ENCODE peak calls at places on chromosomes 16 and 17, in eight cellular contexts. One of them, this sample, is unnamed.

GRCh38 chr16:12775689-12776236 is 27.9 kb downstream of the CPPED1 start:
- DNase-seq in A549: no peak
- DNase-seq in adrenal gland: peak; percentile 30
- DNase-seq in PC-3: no peak
- DNase-seq in H9: no peak
- DNase-seq in retinal pigment epithelial cell: no peak
- DNase-seq in CD4-positive, alpha-beta T cell: no peak
- DNase-seq in nephron progenitor cell: no peak
- DNase-seq in this sample: no peak

GRCh38 chr17:56441331-56441730 is 152.2 kb upstream of the NOG start:
- DNase-seq in A549: peak; percentile 8
- DNase-seq in adrenal gland: no peak
- DNase-seq in PC-3: peak; percentile 16
- DNase-seq in H9: no peak
- DNase-seq in retinal pigment epithelial cell: peak; percentile 59
- DNase-seq in CD4-positive, alpha-beta T cell: no peak
- DNase-seq in nephron progenitor cell: no peak
- DNase-seq in this sample: no peak

GRCh38 chr16:64910351-64910750 is 211.5 kb downstream of the CDH11 start:
- DNase-seq in A549: peak; percentile 16
- DNase-seq in adrenal gland: peak; percentile 22
- DNase-seq in PC-3: no peak
- DNase-seq in H9: peak; percentile 30
- DNase-seq in retinal pigment epithelial cell: no peak
- DNase-seq in CD4-positive, alpha-beta T cell: no peak
- DNase-seq in nephron progenitor cell: peak; percentile 4
- DNase-seq in this sample: no peak

GRCh38 chr16:11390573-11391495 is 45.6 kb downstream of the RMI2 start:
- DNase-seq in A549: no peak
- DNase-seq in adrenal gland: no peak
- DNase-seq in PC-3: no peak
- DNase-seq in H9: no peak
- DNase-seq in retinal pigment epithelial cell: no peak
- DNase-seq in CD4-positive, alpha-beta T cell: no peak
- DNase-seq in nephron progenitor cell: peak; percentile 70
- DNase-seq in this sample: no peak

GRCh38 chr16:55297062-55297909 is 26.7 kb upstream of the IRX6 start:
- DNase-seq in A549: no peak
- DNase-seq in adrenal gland: no peak
- DNase-seq in PC-3: peak; percentile 65
- DNase-seq in H9: no peak
- DNase-seq in retinal pigment epithelial cell: no peak
- DNase-seq in CD4-positive, alpha-beta T cell: no peak
- DNase-seq in nephron progenitor cell: no peak
- DNase-seq in this sample: no peak

GRCh38 chr16:75072239-75072947 is 44.2 kb downstream of the LDHD start:
- DNase-seq in A549: no peak
- DNase-seq in adrenal gland: no peak
- DNase-seq in PC-3: no peak
- DNase-seq in H9: no peak
- DNase-seq in retinal pigment epithelial cell: no peak
- DNase-seq in CD4-positive, alpha-beta T cell: no peak
- DNase-seq in nephron progenitor cell: no peak
- DNase-seq in this sample: no peak

GRCh38 chr17:51034800-51035199 is 85.9 kb downstream of the SPAG9 start:
- DNase-seq in A549: no peak
- DNase-seq in adrenal gland: no peak
- DNase-seq in PC-3: no peak
- DNase-seq in H9: no peak
- DNase-seq in retinal pigment epithelial cell: no peak
- DNase-seq in CD4-positive, alpha-beta T cell: no peak
- DNase-seq in nephron progenitor cell: no peak
- DNase-seq in this sample: no peak

GRCh38 chr16:15466886-15467781 is 32.7 kb downstream of the BMERB1 start:
- DNase-seq in A549: peak; percentile 37
- DNase-seq in adrenal gland: no peak
- DNase-seq in PC-3: peak; percentile 60
- DNase-seq in H9: no peak
- DNase-seq in retinal pigment epithelial cell: no peak
- DNase-seq in CD4-positive, alpha-beta T cell: no peak
- DNase-seq in nephron progenitor cell: no peak
- DNase-seq in this sample: no peak

GRCh38 chr16:23424292-23424958 is 28.6 kb downstream of the COG7 start:
- DNase-seq in A549: peak; percentile 90
- DNase-seq in adrenal gland: no peak
- DNase-seq in PC-3: peak; percentile 84
- DNase-seq in H9: no peak
- DNase-seq in retinal pigment epithelial cell: no peak
- DNase-seq in CD4-positive, alpha-beta T cell: no peak
- DNase-seq in nephron progenitor cell: no peak
- DNase-seq in this sample: no peak

GRCh38 chr16:30720694-30721093 is 21.7 kb downstream of the SRCAP start:
- DNase-seq in A549: no peak
- DNase-seq in adrenal gland: no peak
- DNase-seq in PC-3: no peak
- DNase-seq in H9: no peak
- DNase-seq in retinal pigment epithelial cell: no peak
- DNase-seq in CD4-positive, alpha-beta T cell: no peak
- DNase-seq in nephron progenitor cell: no peak
- DNase-seq in this sample: no peak

GRCh38 chr17:62790554-62790953 is 17.6 kb downstream of the MARCHF10 start:
- DNase-seq in A549: peak; percentile 80
- DNase-seq in adrenal gland: no peak
- DNase-seq in PC-3: peak; percentile 96
- DNase-seq in H9: no peak
- DNase-seq in retinal pigment epithelial cell: no peak
- DNase-seq in CD4-positive, alpha-beta T cell: no peak
- DNase-seq in nephron progenitor cell: no peak
- DNase-seq in this sample: no peak

GRCh38 chr17:41777157-41777578 is 9.3 kb downstream of the JUP start:
- DNase-seq in A549: peak; percentile 87
- DNase-seq in adrenal gland: no peak
- DNase-seq in PC-3: no peak
- DNase-seq in H9: peak; percentile 77
- DNase-seq in retinal pigment epithelial cell: no peak
- DNase-seq in CD4-positive, alpha-beta T cell: no peak
- DNase-seq in nephron progenitor cell: peak; percentile 56
- DNase-seq in this sample: no peak
- TF ChIP-seq CTCF in A549: peak; percentile 28
- TF ChIP-seq CTCF in adrenal gland: no peak
- TF ChIP-seq CTCF in PC-3: no peak
- TF ChIP-seq CTCF in H9: no peak
- TF ChIP-seq CTCF in retinal pigment epithelial cell: peak; percentile 57
- TF ChIP-seq CTCF in CD4-positive, alpha-beta T cell: no peak
- TF ChIP-seq CTCF in nephron progenitor cell: no peak
- TF ChIP-seq CTCF in this sample: no peak

GRCh38 chr17:17702821-17703607 is 21.8 kb downstream of the RAI1 start:
- DNase-seq in A549: peak; percentile 63
- DNase-seq in adrenal gland: peak; percentile 50
- DNase-seq in PC-3: no peak
- DNase-seq in H9: peak; percentile 90
- DNase-seq in retinal pigment epithelial cell: no peak
- DNase-seq in CD4-positive, alpha-beta T cell: no peak
- DNase-seq in nephron progenitor cell: peak; percentile 72
- DNase-seq in this sample: peak; percentile 48
- TF ChIP-seq CTCF in A549: no peak
- TF ChIP-seq CTCF in adrenal gland: no peak
- TF ChIP-seq CTCF in PC-3: no peak
- TF ChIP-seq CTCF in H9: peak; percentile 21
- TF ChIP-seq CTCF in retinal pigment epithelial cell: peak; percentile 17
- TF ChIP-seq CTCF in CD4-positive, alpha-beta T cell: no peak
- TF ChIP-seq CTCF in nephron progenitor cell: no peak
- TF ChIP-seq CTCF in this sample: no peak

GRCh38 chr16:88927661-88928060 is 49.3 kb downstream of the CBFA2T3 start:
- DNase-seq in A549: no peak
- DNase-seq in adrenal gland: no peak
- DNase-seq in PC-3: no peak
- DNase-seq in H9: no peak
- DNase-seq in retinal pigment epithelial cell: no peak
- DNase-seq in CD4-positive, alpha-beta T cell: no peak
- DNase-seq in nephron progenitor cell: no peak
- DNase-seq in this sample: no peak

GRCh38 chr16:88930716-88931115 is 46.3 kb downstream of the CBFA2T3 start:
- DNase-seq in A549: no peak
- DNase-seq in adrenal gland: no peak
- DNase-seq in PC-3: no peak
- DNase-seq in H9: no peak
- DNase-seq in retinal pigment epithelial cell: no peak
- DNase-seq in CD4-positive, alpha-beta T cell: no peak
- DNase-seq in nephron progenitor cell: no peak
- DNase-seq in this sample: no peak

GRCh38 chr16:88927010-88927409 is 50.0 kb downstream of the CBFA2T3 start:
- DNase-seq in A549: no peak
- DNase-seq in adrenal gland: peak; percentile 89
- DNase-seq in PC-3: peak; percentile 47
- DNase-seq in H9: no peak
- DNase-seq in retinal pigment epithelial cell: no peak
- DNase-seq in CD4-positive, alpha-beta T cell: no peak
- DNase-seq in nephron progenitor cell: no peak
- DNase-seq in this sample: no peak

GRCh38 chr16:88926374-88926990 is 50.5 kb downstream of the CBFA2T3 start:
- DNase-seq in A549: no peak
- DNase-seq in adrenal gland: peak; percentile 91
- DNase-seq in PC-3: peak; percentile 21
- DNase-seq in H9: no peak
- DNase-seq in retinal pigment epithelial cell: no peak
- DNase-seq in CD4-positive, alpha-beta T cell: no peak
- DNase-seq in nephron progenitor cell: no peak
- DNase-seq in this sample: no peak

GRCh38 chr16:88928405-88929375 is 48.3 kb downstream of the CBFA2T3 start:
- DNase-seq in A549: no peak
- DNase-seq in adrenal gland: no peak
- DNase-seq in PC-3: no peak
- DNase-seq in H9: no peak
- DNase-seq in retinal pigment epithelial cell: no peak
- DNase-seq in CD4-positive, alpha-beta T cell: no peak
- DNase-seq in nephron progenitor cell: no peak
- DNase-seq in this sample: no peak
- TF ChIP-seq CTCF in A549: no peak
- TF ChIP-seq CTCF in adrenal gland: no peak
- TF ChIP-seq CTCF in PC-3: no peak
- TF ChIP-seq CTCF in H9: no peak
- TF ChIP-seq CTCF in retinal pigment epithelial cell: no peak
- TF ChIP-seq CTCF in CD4-positive, alpha-beta T cell: no peak
- TF ChIP-seq CTCF in nephron progenitor cell: no peak
- TF ChIP-seq CTCF in this sample: no peak

GRCh38 chr17:40318835-40319332 is 9.9 kb downstream of the RARA start:
- DNase-seq in A549: no peak
- DNase-seq in adrenal gland: no peak
- DNase-seq in PC-3: no peak
- DNase-seq in H9: no peak
- DNase-seq in retinal pigment epithelial cell: no peak
- DNase-seq in CD4-positive, alpha-beta T cell: no peak
- DNase-seq in nephron progenitor cell: no peak
- DNase-seq in this sample: no peak
- TF ChIP-seq CTCF in A549: no peak
- TF ChIP-seq CTCF in adrenal gland: no peak
- TF ChIP-seq CTCF in PC-3: no peak
- TF ChIP-seq CTCF in H9: no peak
- TF ChIP-seq CTCF in retinal pigment epithelial cell: peak; percentile 41
- TF ChIP-seq CTCF in CD4-positive, alpha-beta T cell: no peak
- TF ChIP-seq CTCF in nephron progenitor cell: no peak
- TF ChIP-seq CTCF in this sample: no peak

This sample was measured in endothelial cell.